ENCODE peak calls at places on chromosomes 11 and 22, in seven cellular contexts. U is stimulated activated CD8-positive, alpha-beta memory T cell treated with anti-CD3 and anti-CD28 coated beads, Interleukin-15, amount 100 ng/mL, for 4 hours; O is small intestine; Q is nephron progenitor cell; J is SHP77; D is upper lobe of right lung; G is activated T-helper 1 cell treated with anti-CD3 and anti-CD28 coated beads, Interleukin-2, amount 50 U/mL, for 16 hours. W is an unnamed sample.

GRCh38 chr22:46262449-46263207 is 515 bp downstream of the PKDREJ start:
- DNase-seq in G (no peak), J (no peak), O (peak), U (peak), Q (peak), D (peak), W (no peak)

GRCh38 chr22:20531404-20532181 is 24.2 kb downstream of the MED15 start:
- DNase-seq in D (peak), G (no peak), J (peak), O (peak), U (no peak), Q (peak), W (no peak)

GRCh38 chr11:128804481-128804880 is 62.6 kb downstream of the KCNJ1 start:
- DNase-seq in D (no peak), J (no peak), Q (no peak), O (no peak), U (no peak), G (no peak), W (no peak)

GRCh38 chr11:93198221-93198650 is 445 bp upstream of the SLC36A4 start:
- DNase-seq in J (no peak), D (no peak), G (no peak), O (peak), U (no peak), Q (no peak), W (no peak)

GRCh38 chr11:14308114-14308896 is 50.7 kb downstream of the RRAS2 start:
- DNase-seq in U (no peak), O (peak), G (no peak), Q (no peak), D (no peak), J (no peak), W (no peak)

GRCh38 chr22:35008213-35008612 is 57.7 kb upstream of the ISX start:
- DNase-seq in D (no peak), J (no peak), G (no peak), U (no peak), Q (no peak), O (no peak), W (no peak)

GRCh38 chr22:21929253-21929652 is 23.4 kb downstream of the PPM1F start:
- DNase-seq in Q (no peak), O (no peak), J (no peak), U (no peak), D (no peak), G (no peak), W (no peak)

GRCh38 chr11:61701298-61701993 is 21.3 kb downstream of the DAGLA start:
- DNase-seq in O (peak), U (no peak), D (no peak), Q (peak), G (no peak), J (peak), W (no peak)

GRCh38 chr22:17973217-17973616 is 51.1 kb downstream of the MICAL3 start:
- DNase-seq in G (no peak), J (no peak), Q (no peak), O (no peak), U (no peak), D (no peak), W (no peak)

GRCh38 chr11:60905551-60906113 is 753 bp downstream of the PRPF19 start:
- DNase-seq in D (no peak), U (no peak), J (no peak), Q (no peak), G (no peak), O (peak), W (no peak)

GRCh38 chr11:1224491-1225385 is 1.9 kb downstream of the MUC5B start:
- DNase-seq in G (no peak), Q (peak), D (peak), O (no peak), J (no peak), U (no peak), W (peak)

GRCh38 chr11:76524919-76525318 is 80.1 kb downstream of the EMSY start:
- DNase-seq in U (no peak), O (peak), J (peak), G (no peak), Q (no peak), D (no peak), W (no peak)

GRCh38 chr11:47538741-47539575 is 14.0 kb downstream of the CELF1 start:
- DNase-seq in Q (no peak), O (no peak), U (no peak), G (no peak), D (no peak), J (no peak), W (no peak)

GRCh38 chr11:57321996-57322880 is 2.5 kb downstream of the TNKS1BP1 start:
- DNase-seq in J (peak), D (peak), O (peak), U (no peak), Q (peak), G (no peak), W (peak)

GRCh38 chr11:79536155-79536917 is 95.5 kb upstream of the TENM4 start:
- DNase-seq in G (no peak), U (no peak), D (no peak), Q (no peak), O (no peak), J (no peak), W (no peak)

GRCh38 chr22:28048529-28048928 is 129.5 kb upstream of the PITPNB start:
- DNase-seq in G (no peak), D (no peak), J (no peak), Q (no peak), U (no peak), O (no peak), W (no peak)

GRCh38 chr11:5204787-5205186 is 4.3 kb upstream of the OR51V1 start:
- DNase-seq in Q (no peak), U (no peak), O (peak), J (peak), G (no peak), D (no peak), W (no peak)

GRCh38 chr11:78830277-78830676 is 255.6 kb upstream of the NARS2 start:
- DNase-seq in J (no peak), D (no peak), U (no peak), O (no peak), Q (peak), G (no peak), W (no peak)